ENCODE peak calls at places on chromosomes 13 and 19, in five cellular contexts. E is hepatic stellate cell, B is aorta, S is ACHN, C is amniotic stem cell. I is an unnamed sample.

GRCh38 chr19:18385675-18386542 is at the start of gene GDF15:
- DNase-seq in E (peak), C (no peak), B (peak), S (peak), I (peak)

GRCh38 chr13:98089826-98090225 is 53.1 kb upstream of the FARP1 start:
- DNase-seq in S (no peak), B (no peak), E (peak), C (no peak), I (no peak)

GRCh38 chr13:112034846-112035245 is 32.1 kb upstream of the SOX1 start:
- DNase-seq in S (no peak), E (no peak), C (no peak), B (peak), I (no peak)

GRCh38 chr19:1438933-1439358 is 750 bp downstream of the RPS15 start:
- DNase-seq in B (no peak), S (no peak), C (no peak), E (no peak), I (no peak)

GRCh38 chr19:40298026-40298425 is 12.9 kb upstream of the AKT2 start:
- DNase-seq in E (no peak), S (no peak), C (no peak), B (peak), I (no peak)

GRCh38 chr19:1651061-1651547 is 1.3 kb downstream of the TCF3 start:
- DNase-seq in S (peak), C (no peak), B (no peak), E (no peak), I (peak)

GRCh38 chr19:6216996-6217751 is 62.6 kb downstream of the MLLT1 start:
- DNase-seq in E (no peak), S (no peak), C (no peak), B (no peak), I (peak)

GRCh38 chr19:30253581-30253996 is 118.6 kb upstream of the ZNF536 start:
- DNase-seq in S (no peak), E (no peak), B (no peak), C (no peak), I (peak)

GRCh38 chr19:10353793-10354391 is 14.5 kb upstream of the ICAM3 start:
- DNase-seq in B (peak), S (no peak), E (no peak), C (no peak), I (peak)

GRCh38 chr19:2166741-2167738 is 3.3 kb downstream of the DOT1L start:
- DNase-seq in S (peak), C (peak), E (peak), B (peak), I (peak)

GRCh38 chr13:52862358-52863206 is 14.1 kb upstream of the PCDH8 start:
- DNase-seq in S (peak), C (no peak), B (no peak), E (no peak), I (peak)

GRCh38 chr13:111482806-111483620 is 162.6 kb downstream of the TEX29 start:
- DNase-seq in C (no peak), S (no peak), E (no peak), B (peak), I (no peak)

GRCh38 chr19:39792999-39793546 is 14.4 kb downstream of the LEUTX start:
- DNase-seq in B (peak), C (peak), S (peak), E (peak), I (peak)